ENCODE peak calls at places on chromosomes 5 and 9, in seven cellular contexts. M, L, N, C, I, S and H are unnamed samples.

GRCh38 chr5:11214851-11215250 is 453.8 kb upstream of the DAP start:
- DNase-seq in M (no peak), L (no peak), N (no peak), C (no peak), I (no peak), S (no peak), H (no peak)

GRCh38 chr5:143619038-143619437 is 192.9 kb upstream of the HMHB1 start:
- DNase-seq in M (no peak), L (no peak), N (no peak), C (no peak), I (no peak), S (no peak), H (no peak)

GRCh38 chr5:159403906-159404641 is 73.8 kb upstream of the IL12B start:
- DNase-seq in M (no peak), L (no peak), N (no peak), C (no peak), I (no peak), S (no peak), H (no peak)

GRCh38 chr5:115374057-115374775 is 77.8 kb upstream of the CCDC112 start:
- DNase-seq in M (no peak), L (no peak), N (no peak), C (no peak), I (no peak), S (no peak), H (no peak)

GRCh38 chr9:135586601-135587109 is 25.1 kb downstream of the PAEP start:
- DNase-seq in M (no peak), L (no peak), N (no peak), C (no peak), I (no peak), S (no peak), H (no peak)

GRCh38 chr5:141873933-141874261 is 4.3 kb downstream of the PCDH1 start:
- DNase-seq in M (no peak), L (no peak), N (no peak), C (no peak), I (no peak), S (no peak), H (no peak)

GRCh38 chr9:9913276-9913832 is 699.4 kb downstream of the PTPRD start:
- DNase-seq in M (no peak), L (no peak), N (no peak), C (no peak), I (no peak), S (no peak), H (no peak)

GRCh38 chr5:37492778-37493555 is 113.8 kb downstream of the WDR70 start:
- DNase-seq in M (no peak), L (no peak), N (no peak), C (no peak), I (no peak), S (no peak), H (no peak)

GRCh38 chr9:134781895-134782294 is 98.7 kb upstream of the FCN2 start:
- DNase-seq in M (peak; percentile 39), L (peak; percentile 64), N (no peak), C (peak; percentile 10), I (no peak), S (peak; percentile 59), H (no peak)

GRCh38 chr5:16736158-16736994 is 119.6 kb upstream of the RETREG1 start:
- DNase-seq in M (no peak), L (no peak), N (peak; percentile 24), C (no peak), I (peak; percentile 91), S (peak; percentile 66), H (no peak)

GRCh38 chr9:77575785-77576184 is 72.3 kb downstream of the GNA14 start:
- DNase-seq in M (peak; percentile 26), L (peak; percentile 81), N (no peak), C (peak; percentile 47), I (peak; percentile 40), S (no peak), H (no peak)

GRCh38 chr5:127425037-127425436 is 92.4 kb upstream of the PRRC1 start:
- DNase-seq in M (no peak), L (no peak), N (no peak), C (no peak), I (no peak), S (no peak), H (no peak)

GRCh38 chr5:69374911-69375446 is 5.4 kb downstream of the RAD17 start:
- DNase-seq in M (no peak), L (peak; percentile 60), N (no peak), C (peak; percentile 66), I (no peak), S (no peak), H (no peak)

GRCh38 chr5:76861616-76862015 is 11.8 kb downstream of the S100Z start:
- DNase-seq in M (no peak), L (no peak), N (no peak), C (no peak), I (peak; percentile 56), S (no peak), H (no peak)

GRCh38 chr5:58380655-58381054 is 79.2 kb downstream of the PLK2 start:
- DNase-seq in M (no peak), L (no peak), N (no peak), C (no peak), I (no peak), S (no peak), H (no peak)

GRCh38 chr5:58381566-58381965 is 78.3 kb downstream of the PLK2 start:
- DNase-seq in M (no peak), L (no peak), N (no peak), C (no peak), I (no peak), S (no peak), H (no peak)

GRCh38 chr5:58382131-58382534 is 77.8 kb downstream of the PLK2 start:
- DNase-seq in M (no peak), L (no peak), N (no peak), C (no peak), I (no peak), S (no peak), H (no peak)

GRCh38 chr5:58383459-58383858 is 76.4 kb downstream of the PLK2 start:
- DNase-seq in M (no peak), L (no peak), N (no peak), C (no peak), I (no peak), S (no peak), H (no peak)

GRCh38 chr5:58378613-58379385 is 81.1 kb downstream of the PLK2 start:
- DNase-seq in M (no peak), L (no peak), N (no peak), C (no peak), I (no peak), S (no peak), H (no peak)
- H3K9me3 ChIP-seq in M (no peaks in the 10 kb centered on the region), L (peaks cover 4% of the 10 kb centered on the region), N (peaks cover 13% of the 10 kb centered on the region), C (no peaks in the 10 kb centered on the region), I (no peaks in the 10 kb centered on the region), S (peaks cover 23% of the 10 kb centered on the region), H (peaks cover 34% of the 10 kb centered on the region)

DNA sequence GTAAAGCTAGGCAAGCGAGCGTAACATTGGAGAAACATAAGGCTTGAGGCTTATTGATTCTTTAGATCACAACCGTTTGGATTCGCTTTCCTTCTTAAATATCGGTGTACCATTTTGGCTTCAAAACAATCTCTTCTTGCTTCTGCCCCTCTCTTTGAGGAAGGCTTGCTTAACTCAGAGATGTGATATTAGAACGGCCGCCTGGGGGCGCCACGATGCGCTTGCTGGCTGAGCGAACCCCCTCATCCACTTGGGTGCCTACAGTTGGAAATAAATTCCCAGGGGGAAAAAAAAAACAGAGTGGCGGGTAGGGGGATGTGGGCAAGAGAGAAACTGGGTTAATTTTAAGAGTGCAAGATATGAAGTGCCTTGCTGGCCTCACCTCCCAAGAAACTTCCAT is 116.0 kb downstream of the DPYSL3 start:
- DNase-seq in M (no peak), L (peak; percentile 64), N (no peak), C (no peak), I (no peak), S (peak; percentile 58), H (no peak)
- H3K9ac ChIP-seq in M (no peak overlapping the region), L (no peak overlapping the region), N (no peak overlapping the region), C (no peak overlapping the region), I (no peak overlapping the region), S (no peak overlapping the region), H (no peak overlapping the region)

GRCh38 chr5:150122158-150122510 is 33.5 kb downstream of the PDGFRB start:
- DNase-seq in M (peak; percentile 73), L (peak; percentile 77), N (no peak), C (peak; percentile 48), I (no peak), S (peak; percentile 62), H (no peak)

GRCh38 chr5:150122536-150123481 is 32.8 kb downstream of the PDGFRB start:
- DNase-seq in M (no peak), L (no peak), N (no peak), C (no peak), I (no peak), S (no peak), H (no peak)

GRCh38 chr5:150120617-150121447 is 34.5 kb upstream of the CSF1R start:
- DNase-seq in M (no peak), L (no peak), N (no peak), C (no peak), I (no peak), S (peak; percentile 30), H (no peak)

GRCh38 chr5:150120062-150120441 is 33.7 kb upstream of the CSF1R start:
- DNase-seq in M (no peak), L (no peak), N (no peak), C (no peak), I (no peak), S (no peak), H (no peak)

DNA sequence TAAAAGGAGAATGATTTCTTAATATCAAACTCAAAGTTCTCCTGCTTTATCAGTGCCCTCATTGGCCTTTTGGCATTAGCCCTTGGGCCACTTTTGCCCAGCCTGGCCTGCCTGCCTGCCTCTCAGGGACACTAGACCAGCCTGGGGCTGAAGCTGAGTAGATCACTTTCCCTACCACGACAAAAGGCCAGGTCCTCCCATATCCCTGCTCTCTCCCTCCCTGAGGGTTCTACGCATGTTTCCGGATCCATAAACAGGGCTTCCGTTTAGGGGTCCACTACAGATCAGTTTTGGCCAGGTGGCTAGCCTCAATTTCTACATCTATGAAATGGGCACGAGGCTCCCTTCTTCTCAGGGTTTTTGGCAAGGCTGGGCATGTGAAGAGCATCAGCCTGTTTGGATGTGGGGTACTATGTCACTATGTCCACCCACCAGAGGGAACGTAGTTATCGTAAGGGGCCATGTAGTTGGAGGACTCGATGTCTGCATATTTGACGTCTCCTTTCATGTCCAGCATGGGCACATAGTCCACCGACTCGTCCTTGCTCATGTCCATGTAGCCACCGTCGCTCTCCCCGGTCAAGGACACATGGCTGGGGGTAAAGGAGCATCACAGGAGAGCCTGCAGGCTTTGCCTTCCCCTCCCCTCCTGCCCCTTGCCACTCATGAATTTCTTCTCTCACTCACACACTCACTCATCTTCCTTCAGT is 34.0 kb downstream of the PDGFRB start:
- DNase-seq in M (no peak), L (no peak), N (no peak), C (no peak), I (no peak), S (no peak), H (no peak)
- H3K9me3 ChIP-seq in M (no peaks in the 10 kb centered on the region), L (no peaks in the 10 kb centered on the region), N (no peaks in the 10 kb centered on the region), C (no peaks in the 10 kb centered on the region), I (no peaks in the 10 kb centered on the region), S (no peaks in the 10 kb centered on the region), H (no peaks in the 10 kb centered on the region)

DNA sequence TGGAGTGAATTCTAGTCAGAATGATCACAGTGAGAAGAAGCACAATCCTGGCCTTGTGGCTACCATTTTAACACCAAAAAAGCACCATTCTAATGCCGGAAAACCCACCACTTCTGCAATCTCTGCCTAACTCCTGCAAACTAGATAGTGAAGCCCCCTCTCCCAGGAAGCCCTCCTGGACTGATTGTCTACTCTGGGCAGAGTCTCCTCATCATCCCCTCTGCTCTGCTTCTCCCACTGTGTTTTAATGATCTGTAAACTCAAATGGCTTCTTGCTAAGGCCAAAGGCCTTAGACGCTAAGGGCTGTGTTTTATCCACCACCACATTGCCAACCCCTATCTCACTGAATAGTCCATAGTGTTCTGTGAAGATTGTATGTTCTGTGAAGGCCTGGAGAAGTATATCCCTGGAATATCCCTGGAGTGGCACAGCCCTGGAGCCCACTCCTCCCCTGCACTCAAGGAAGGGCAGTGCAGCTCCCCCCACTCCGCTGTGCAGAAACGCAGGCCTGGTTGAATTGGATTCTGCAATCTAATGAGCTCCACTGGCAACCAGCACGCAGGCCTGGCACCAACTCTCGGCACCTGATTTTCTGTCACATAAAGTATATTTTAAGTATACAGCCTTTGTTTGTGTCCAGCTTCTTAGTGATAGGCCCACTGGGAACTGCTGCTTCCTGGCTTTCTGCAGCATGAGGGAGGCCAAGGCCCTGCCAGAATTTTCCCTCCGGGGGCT is 126.3 kb downstream of the ATPSCKMT start:
- DNase-seq in M (no peak), L (no peak), N (no peak), C (no peak), I (no peak), S (no peak), H (no peak)
- H3K9ac ChIP-seq in M (no peak overlapping the region), L (no peak overlapping the region), N (no peak overlapping the region), C (no peak overlapping the region), I (no peak overlapping the region), S (no peak overlapping the region), H (no peak overlapping the region)